ENCODE peak calls at places on chromosomes 7 and 10, in nine cellular contexts. One of them, this sample, is unnamed.

GRCh38 chr7:2713978-2714377 is 26.0 kb downstream of the AMZ1 start:
- DNase-seq in mammary epithelial cell: no peak
- DNase-seq in fibroblast of lung: no peak
- DNase-seq in PC-9: no peak
- DNase-seq in CD8-positive, alpha-beta memory T cell: no peak
- DNase-seq in aorta: no peak
- DNase-seq in stomach: no peak
- DNase-seq in GM23338: no peak
- DNase-seq in colonic mucosa: no peak
- DNase-seq in this sample: no peak

GRCh38 chr10:124622158-124622557 is 122.0 kb downstream of the FAM53B start:
- DNase-seq in stomach: no peak
- DNase-seq in fibroblast of lung: no peak
- DNase-seq in mammary epithelial cell: no peak
- DNase-seq in CD8-positive, alpha-beta memory T cell: no peak
- DNase-seq in aorta: no peak
- DNase-seq in GM23338: no peak
- DNase-seq in PC-9: no peak
- DNase-seq in colonic mucosa: no peak
- DNase-seq in this sample: no peak

GRCh38 chr10:33195608-33196376 is 138.7 kb downstream of the NRP1 start:
- DNase-seq in PC-9: no peak
- DNase-seq in colonic mucosa: no peak
- DNase-seq in GM23338: no peak
- DNase-seq in fibroblast of lung: peak; percentile 82
- DNase-seq in mammary epithelial cell: no peak
- DNase-seq in stomach: no peak
- DNase-seq in aorta: no peak
- DNase-seq in CD8-positive, alpha-beta memory T cell: no peak
- DNase-seq in this sample: no peak

GRCh38 chr10:132710036-132710686 is 75.8 kb downstream of the NKX6-2 start:
- DNase-seq in CD8-positive, alpha-beta memory T cell: no peak
- DNase-seq in colonic mucosa: no peak
- DNase-seq in mammary epithelial cell: no peak
- DNase-seq in fibroblast of lung: no peak
- DNase-seq in aorta: peak; percentile 21
- DNase-seq in PC-9: no peak
- DNase-seq in GM23338: no peak
- DNase-seq in stomach: no peak
- DNase-seq in this sample: no peak

GRCh38 chr10:28587270-28587969 is 54.5 kb downstream of the WAC start:
- DNase-seq in fibroblast of lung: peak; percentile 17
- DNase-seq in PC-9: no peak
- DNase-seq in mammary epithelial cell: no peak
- DNase-seq in CD8-positive, alpha-beta memory T cell: no peak
- DNase-seq in colonic mucosa: no peak
- DNase-seq in aorta: no peak
- DNase-seq in GM23338: no peak
- DNase-seq in stomach: peak; percentile 25
- DNase-seq in this sample: no peak

GRCh38 chr7:115676080-115676479 is 354.5 kb downstream of the TFEC start:
- DNase-seq in PC-9: no peak
- DNase-seq in aorta: no peak
- DNase-seq in fibroblast of lung: peak; percentile 48
- DNase-seq in CD8-positive, alpha-beta memory T cell: no peak
- DNase-seq in GM23338: peak; percentile 19
- DNase-seq in mammary epithelial cell: peak; percentile 4
- DNase-seq in stomach: no peak
- DNase-seq in colonic mucosa: no peak
- DNase-seq in this sample: peak; percentile 16

GRCh38 chr10:29837586-29837985 is 202.8 kb upstream of the SVIL start:
- DNase-seq in GM23338: no peak
- DNase-seq in CD8-positive, alpha-beta memory T cell: no peak
- DNase-seq in stomach: no peak
- DNase-seq in PC-9: no peak
- DNase-seq in fibroblast of lung: no peak
- DNase-seq in colonic mucosa: no peak
- DNase-seq in mammary epithelial cell: no peak
- DNase-seq in aorta: no peak
- DNase-seq in this sample: no peak

GRCh38 chr10:21464134-21464533 is 61.3 kb downstream of the SKIDA1 start:
- DNase-seq in stomach: no peak
- DNase-seq in PC-9: peak; percentile 61
- DNase-seq in aorta: no peak
- DNase-seq in fibroblast of lung: peak; percentile 37
- DNase-seq in CD8-positive, alpha-beta memory T cell: no peak
- DNase-seq in GM23338: no peak
- DNase-seq in mammary epithelial cell: peak; percentile 9
- DNase-seq in colonic mucosa: no peak
- DNase-seq in this sample: no peak

GRCh38 chr7:127287133-127287532 is 34.4 kb upstream of the GRM8 start:
- DNase-seq in GM23338: peak; percentile 11
- DNase-seq in PC-9: no peak
- DNase-seq in fibroblast of lung: no peak
- DNase-seq in colonic mucosa: no peak
- DNase-seq in stomach: no peak
- DNase-seq in aorta: no peak
- DNase-seq in mammary epithelial cell: peak; percentile 46
- DNase-seq in CD8-positive, alpha-beta memory T cell: no peak
- DNase-seq in this sample: no peak
- H3K27ac ChIP-seq in GM23338: no peak overlapping the region
- H3K27ac ChIP-seq in PC-9: no peak overlapping the region
- H3K27ac ChIP-seq in fibroblast of lung: no peak overlapping the region
- H3K27ac ChIP-seq in colonic mucosa: no peak overlapping the region
- H3K27ac ChIP-seq in stomach: no peak overlapping the region
- H3K27ac ChIP-seq in aorta: no peak overlapping the region
- H3K27ac ChIP-seq in mammary epithelial cell: no peak overlapping the region
- H3K27ac ChIP-seq in CD8-positive, alpha-beta memory T cell: no peak overlapping the region
- H3K27ac ChIP-seq in this sample: no peak overlapping the region

DNA sequence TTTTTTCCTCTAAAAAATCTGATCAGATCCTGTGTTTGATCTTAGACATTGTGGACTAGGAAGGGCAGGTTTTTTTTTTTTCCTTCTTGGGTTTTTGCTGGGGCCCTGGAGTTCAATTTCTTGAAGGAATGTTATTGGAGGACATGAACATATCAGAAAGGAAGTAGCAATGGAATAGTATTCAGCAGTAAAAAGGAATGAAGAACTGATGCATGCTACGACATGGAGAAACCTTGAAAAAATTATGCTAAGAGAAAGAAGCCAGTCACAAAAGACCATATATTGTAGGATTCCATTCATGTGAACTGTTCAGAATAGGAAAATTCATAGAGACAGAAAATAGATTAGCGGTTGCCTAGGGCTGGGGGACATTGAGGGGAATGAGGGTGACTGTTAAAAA is 34.0 kb downstream of the FGF8 start:
- DNase-seq in fibroblast of lung: no peak
- DNase-seq in colonic mucosa: no peak
- DNase-seq in PC-9: no peak
- DNase-seq in aorta: no peak
- DNase-seq in stomach: no peak
- DNase-seq in mammary epithelial cell: no peak
- DNase-seq in CD8-positive, alpha-beta memory T cell: no peak
- DNase-seq in GM23338: no peak
- DNase-seq in this sample: no peak
- H3K27me3 ChIP-seq in fibroblast of lung: peaks cover 9% of the 10 kb centered on the region
- H3K27me3 ChIP-seq in colonic mucosa: no peaks in the 10 kb centered on the region
- H3K27me3 ChIP-seq in PC-9: no peaks in the 10 kb centered on the region
- H3K27me3 ChIP-seq in aorta: no peaks in the 10 kb centered on the region
- H3K27me3 ChIP-seq in stomach: peaks cover 32% of the 10 kb centered on the region
- H3K27me3 ChIP-seq in mammary epithelial cell: peaks cover 2% of the 10 kb centered on the region
- H3K27me3 ChIP-seq in CD8-positive, alpha-beta memory T cell: no peaks in the 10 kb centered on the region
- H3K27me3 ChIP-seq in GM23338: no peaks in the 10 kb centered on the region
- H3K27me3 ChIP-seq in this sample: no peaks in the 10 kb centered on the region

DNA sequence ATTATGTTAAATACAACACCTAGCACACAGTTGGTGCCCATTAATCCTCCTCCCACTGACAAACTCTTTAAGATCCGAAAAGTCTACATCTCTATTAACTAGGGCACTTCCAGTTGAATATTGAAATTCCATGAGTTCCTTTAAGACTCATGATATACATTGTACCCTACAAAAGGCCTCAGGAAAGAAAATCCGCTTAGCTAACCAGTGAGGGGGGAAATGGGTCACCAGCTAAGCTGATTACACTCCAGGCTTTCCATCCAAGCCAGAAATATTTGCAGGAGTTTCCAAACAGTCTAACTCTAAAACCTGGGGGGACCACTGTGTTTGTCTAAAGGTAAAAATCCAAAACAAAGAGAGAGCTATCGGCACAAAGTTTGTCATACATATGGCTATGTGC is 1.3 kb upstream of the LRIT2 start:
- DNase-seq in PC-9: no peak
- DNase-seq in mammary epithelial cell: no peak
- DNase-seq in colonic mucosa: no peak
- DNase-seq in aorta: no peak
- DNase-seq in fibroblast of lung: no peak
- DNase-seq in stomach: no peak
- DNase-seq in CD8-positive, alpha-beta memory T cell: no peak
- DNase-seq in GM23338: no peak
- DNase-seq in this sample: no peak
- H3K27ac ChIP-seq in PC-9: no peak overlapping the region
- H3K27ac ChIP-seq in mammary epithelial cell: no peak overlapping the region
- H3K27ac ChIP-seq in colonic mucosa: no peak overlapping the region
- H3K27ac ChIP-seq in aorta: no peak overlapping the region
- H3K27ac ChIP-seq in fibroblast of lung: no peak overlapping the region
- H3K27ac ChIP-seq in stomach: no peak overlapping the region
- H3K27ac ChIP-seq in CD8-positive, alpha-beta memory T cell: no peak overlapping the region
- H3K27ac ChIP-seq in GM23338: no peak overlapping the region
- H3K27ac ChIP-seq in this sample: no peak overlapping the region

DNA sequence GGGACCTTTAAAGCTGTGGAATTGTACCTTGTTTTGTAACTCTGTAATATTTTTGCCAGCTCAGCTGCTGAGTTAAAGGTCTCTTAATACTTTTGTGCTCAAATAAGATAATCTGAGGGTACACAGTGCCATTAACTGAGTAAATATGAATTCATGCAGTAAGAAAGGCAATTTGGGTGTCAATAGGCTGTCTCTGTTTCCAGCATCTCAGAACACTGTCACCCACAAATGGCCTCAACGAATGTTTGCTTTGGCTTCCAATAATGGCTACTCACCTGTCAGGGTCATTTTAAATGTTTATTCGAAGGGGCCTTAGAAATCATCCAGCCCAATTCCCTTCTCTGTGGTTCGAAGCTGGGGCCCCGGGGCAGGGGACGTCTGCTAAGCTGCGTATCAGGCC is 225.4 kb downstream of the ZMYND11 start:
- DNase-seq in CD8-positive, alpha-beta memory T cell: no peak
- DNase-seq in fibroblast of lung: no peak
- DNase-seq in aorta: no peak
- DNase-seq in colonic mucosa: no peak
- DNase-seq in GM23338: no peak
- DNase-seq in mammary epithelial cell: no peak
- DNase-seq in PC-9: no peak
- DNase-seq in stomach: no peak
- DNase-seq in this sample: no peak
- H3K27me3 ChIP-seq in CD8-positive, alpha-beta memory T cell: no peaks in the 10 kb centered on the region
- H3K27me3 ChIP-seq in fibroblast of lung: no peaks in the 10 kb centered on the region
- H3K27me3 ChIP-seq in aorta: no peaks in the 10 kb centered on the region
- H3K27me3 ChIP-seq in colonic mucosa: no peaks in the 10 kb centered on the region
- H3K27me3 ChIP-seq in GM23338: no peaks in the 10 kb centered on the region
- H3K27me3 ChIP-seq in mammary epithelial cell: no peaks in the 10 kb centered on the region
- H3K27me3 ChIP-seq in PC-9: peaks cover 88% of the 10 kb centered on the region
- H3K27me3 ChIP-seq in stomach: no peaks in the 10 kb centered on the region
- H3K27me3 ChIP-seq in this sample: no peaks in the 10 kb centered on the region

GRCh38 chr7:150957119-150958020 is 20.8 kb downstream of the KCNH2 start:
- DNase-seq in fibroblast of lung: no peak
- DNase-seq in colonic mucosa: no peak
- DNase-seq in CD8-positive, alpha-beta memory T cell: no peak
- DNase-seq in mammary epithelial cell: no peak
- DNase-seq in stomach: no peak
- DNase-seq in GM23338: no peak
- DNase-seq in aorta: no peak
- DNase-seq in PC-9: no peak
- DNase-seq in this sample: no peak
- H3K27ac ChIP-seq in fibroblast of lung: no peak overlapping the region
- H3K27ac ChIP-seq in colonic mucosa: no peak overlapping the region
- H3K27ac ChIP-seq in CD8-positive, alpha-beta memory T cell: peak overlapping the region; percentile 69
- H3K27ac ChIP-seq in mammary epithelial cell: no peak overlapping the region
- H3K27ac ChIP-seq in stomach: peak overlapping the region; percentile 71
- H3K27ac ChIP-seq in GM23338: no peak overlapping the region
- H3K27ac ChIP-seq in aorta: no peak overlapping the region
- H3K27ac ChIP-seq in PC-9: no peak overlapping the region
- H3K27ac ChIP-seq in this sample: no peak overlapping the region

DNA sequence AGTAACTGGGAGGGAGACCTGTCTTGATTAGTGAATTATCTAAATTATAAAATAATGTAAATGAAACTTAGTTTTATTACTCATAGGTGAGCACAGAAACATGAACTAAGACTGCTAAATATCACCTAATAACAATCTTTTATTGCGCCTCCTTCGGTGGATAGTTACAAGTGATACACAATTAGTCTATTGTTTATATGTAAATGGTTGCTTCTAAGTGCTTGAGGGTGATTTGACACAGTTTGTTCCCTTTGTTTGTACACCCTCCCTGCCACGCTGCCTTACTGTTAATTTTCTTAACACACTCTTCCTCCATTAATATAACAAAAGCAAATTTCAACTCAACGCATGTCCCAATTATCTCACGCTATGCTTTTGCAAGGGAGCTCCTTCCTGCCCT is 4.0 kb downstream of the NPSR1 start:
- DNase-seq in PC-9: no peak
- DNase-seq in aorta: no peak
- DNase-seq in colonic mucosa: no peak
- DNase-seq in fibroblast of lung: no peak
- DNase-seq in GM23338: peak; percentile 12
- DNase-seq in mammary epithelial cell: no peak
- DNase-seq in stomach: no peak
- DNase-seq in CD8-positive, alpha-beta memory T cell: no peak
- DNase-seq in this sample: no peak
- H3K27me3 ChIP-seq in PC-9: peaks cover 59% of the 10 kb centered on the region
- H3K27me3 ChIP-seq in aorta: no peaks in the 10 kb centered on the region
- H3K27me3 ChIP-seq in colonic mucosa: no peaks in the 10 kb centered on the region
- H3K27me3 ChIP-seq in fibroblast of lung: no peaks in the 10 kb centered on the region
- H3K27me3 ChIP-seq in GM23338: no peaks in the 10 kb centered on the region
- H3K27me3 ChIP-seq in mammary epithelial cell: peaks cover 1% of the 10 kb centered on the region
- H3K27me3 ChIP-seq in stomach: no peaks in the 10 kb centered on the region
- H3K27me3 ChIP-seq in CD8-positive, alpha-beta memory T cell: no peaks in the 10 kb centered on the region
- H3K27me3 ChIP-seq in this sample: no peaks in the 10 kb centered on the region

This sample was measured in dorsolateral prefrontal cortex.